ENCODE peak calls at places on chromosomes 12 and 14, in seven cellular contexts. C, U, M, K, E, Q and N are unnamed samples.

GRCh38 chr14:51602176-51602759 is 49.4 kb upstream of the FRMD6 start:
- DNase-seq in C (no peak), U (no peak), M (no peak), K (no peak), E (no peak), Q (no peak), N (no peak)

GRCh38 chr12:49705479-49706267 is 1.5 kb downstream of the FMNL3 start:
- DNase-seq in C (no peak), U (no peak), M (no peak), K (no peak), E (peak; percentile 28), Q (no peak), N (peak; percentile 74)

GRCh38 chr12:120887253-120888043 is 16.7 kb downstream of the SPPL3 start:
- DNase-seq in C (no peak), U (no peak), M (no peak), K (no peak), E (no peak), Q (no peak), N (no peak)

GRCh38 chr14:59161571-59162175 is 26.8 kb upstream of the DAAM1 start:
- DNase-seq in C (peak; percentile 67), U (no peak), M (peak; percentile 76), K (peak; percentile 57), E (peak; percentile 20), Q (no peak), N (no peak)

GRCh38 chr12:131607658-131608447 is 103.0 kb upstream of the SFSWAP start:
- DNase-seq in C (no peak), U (no peak), M (no peak), K (no peak), E (no peak), Q (no peak), N (no peak)

GRCh38 chr12:114952573-114953196 is 268.7 kb upstream of the TBX3 start:
- DNase-seq in C (no peak), U (no peak), M (peak; percentile 66), K (no peak), E (no peak), Q (no peak), N (no peak)

GRCh38 chr14:105469456-105470162 is 5.0 kb upstream of the CRIP2 start:
- DNase-seq in C (no peak), U (no peak), M (no peak), K (no peak), E (no peak), Q (peak; percentile 57), N (no peak)

GRCh38 chr14:94115068-94115591 is 4.6 kb downstream of the IFI27 start:
- DNase-seq in C (no peak), U (no peak), M (no peak), K (no peak), E (peak; percentile 57), Q (peak; percentile 34), N (no peak)

GRCh38 chr12:96219700-96220206 is 25.6 kb downstream of the ELK3 start:
- DNase-seq in C (peak; percentile 98), U (no peak), M (peak; percentile 80), K (no peak), E (no peak), Q (no peak), N (peak; percentile 97)

DNA sequence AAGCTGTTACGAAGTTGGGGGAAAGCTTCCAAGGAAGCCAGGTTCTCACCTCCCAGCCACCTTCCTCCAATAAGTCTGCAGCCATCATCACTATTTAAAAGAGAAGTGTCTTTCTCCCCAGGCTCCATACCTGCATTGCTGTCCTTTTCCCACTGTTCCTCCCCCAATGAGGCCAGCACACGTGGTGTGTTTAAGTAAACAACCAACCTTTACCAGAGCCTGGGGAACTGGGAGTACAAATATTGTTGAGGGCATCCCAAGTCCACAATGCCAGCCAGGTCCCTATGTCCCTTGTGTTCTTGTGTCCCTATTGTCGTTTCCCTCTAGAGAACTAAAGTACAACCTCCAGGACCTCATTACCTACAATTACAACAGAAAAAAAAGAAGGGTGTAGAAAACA is 49.2 kb upstream of the PNMA1 start:
- DNase-seq in C (no peak), U (no peak), M (peak; percentile 66), K (no peak), E (no peak), Q (no peak), N (no peak)
- H3K4me1 ChIP-seq in C (peaks cover 55% of the 10 kb centered on the region), U (peaks cover 8% of the 10 kb centered on the region), M (peaks cover 48% of the 10 kb centered on the region), K (peaks cover 57% of the 10 kb centered on the region), E (peaks cover 29% of the 10 kb centered on the region), Q (peaks cover 86% of the 10 kb centered on the region), N (peaks cover 32% of the 10 kb centered on the region)

GRCh38 chr14:102929349-102930137 is 7.1 kb downstream of the AMN start:
- DNase-seq in C (no peak), U (peak; percentile 63), M (peak; percentile 27), K (no peak), E (no peak), Q (no peak), N (no peak)

GRCh38 chr14:102930753-102931579 is 8.5 kb downstream of the AMN start:
- DNase-seq in C (no peak), U (peak; percentile 82), M (peak; percentile 34), K (no peak), E (no peak), Q (peak; percentile 52), N (no peak)

GRCh38 chr14:102928412-102929348 is 6.2 kb downstream of the AMN start:
- DNase-seq in C (no peak), U (peak; percentile 93), M (peak; percentile 93), K (peak; percentile 79), E (peak; percentile 36), Q (peak; percentile 87), N (no peak)

GRCh38 chr14:102931580-102932285 is 9.3 kb downstream of the AMN start:
- DNase-seq in C (no peak), U (no peak), M (no peak), K (no peak), E (no peak), Q (no peak), N (no peak)

GRCh38 chr14:102930138-102930752 is 7.8 kb downstream of the AMN start:
- DNase-seq in C (no peak), U (peak; percentile 82), M (peak; percentile 56), K (no peak), E (no peak), Q (no peak), N (no peak)
- H3K4me1 ChIP-seq in C (no peaks in the 10 kb centered on the region), U (peaks cover 5% of the 10 kb centered on the region), M (peaks cover 30% of the 10 kb centered on the region), K (peaks cover 15% of the 10 kb centered on the region), E (peaks cover 7% of the 10 kb centered on the region), Q (peaks cover 39% of the 10 kb centered on the region), N (peaks cover 17% of the 10 kb centered on the region)

GRCh38 chr12:6224550-6224949 is 24.4 kb downstream of the CD9 start:
- DNase-seq in C (no peak), U (no peak), M (peak; percentile 3), K (no peak), E (peak; percentile 56), Q (no peak), N (peak; percentile 41)

GRCh38 chr12:6221146-6221545 is 20.9 kb downstream of the CD9 start:
- DNase-seq in C (no peak), U (no peak), M (no peak), K (no peak), E (no peak), Q (no peak), N (no peak)

GRCh38 chr12:6223545-6223944 is 23.3 kb downstream of the CD9 start:
- DNase-seq in C (no peak), U (no peak), M (no peak), K (no peak), E (no peak), Q (no peak), N (no peak)

GRCh38 chr12:6219980-6220379 is 19.8 kb downstream of the CD9 start:
- DNase-seq in C (no peak), U (no peak), M (no peak), K (no peak), E (no peak), Q (no peak), N (no peak)

DNA sequence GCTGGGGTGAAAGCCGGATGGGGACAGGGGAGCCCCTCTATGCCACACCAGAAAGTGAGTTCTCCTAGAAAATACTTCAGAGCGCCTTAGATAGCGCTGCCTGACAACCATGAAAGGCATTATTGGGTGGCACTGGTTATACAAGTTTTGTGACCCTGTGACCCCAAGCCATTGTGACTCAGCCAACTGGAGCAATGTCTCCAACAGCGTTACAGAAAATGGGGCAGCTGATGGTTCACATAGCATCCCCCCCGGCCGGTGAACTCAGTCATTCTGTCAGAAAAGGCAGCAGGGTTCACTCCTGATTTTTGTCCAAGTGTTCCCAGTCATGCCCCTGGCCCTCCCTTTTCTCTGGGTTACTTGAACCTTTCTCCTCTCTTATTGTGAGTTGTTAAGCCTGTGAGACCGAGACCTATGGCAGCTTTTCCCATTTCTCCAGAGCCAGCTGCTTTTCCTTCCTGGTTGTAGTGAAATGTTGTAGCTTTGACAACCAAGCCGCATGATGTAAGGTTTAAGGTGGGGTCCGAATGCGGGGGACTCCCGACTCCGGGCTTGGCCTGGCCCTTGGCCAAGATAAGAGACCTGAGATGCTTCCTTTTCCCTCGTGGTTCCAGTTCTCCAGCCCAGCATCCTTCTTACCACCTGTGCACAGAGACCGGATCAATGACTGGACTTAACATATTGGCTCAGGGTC is 22.0 kb downstream of the CD9 start:
- DNase-seq in C (no peak), U (no peak), M (no peak), K (no peak), E (no peak), Q (peak; percentile 70), N (no peak)
- H3K4me1 ChIP-seq in C (peaks cover 29% of the 10 kb centered on the region), U (peaks cover 9% of the 10 kb centered on the region), M (peaks cover 29% of the 10 kb centered on the region), K (no peaks in the 10 kb centered on the region), E (peaks cover 31% of the 10 kb centered on the region), Q (peaks cover 100% of the 10 kb centered on the region), N (peaks cover 53% of the 10 kb centered on the region)

GRCh38 chr14:53525608-53526007 is 372.5 kb upstream of the DDHD1 start:
- DNase-seq in C (no peak), U (no peak), M (no peak), K (no peak), E (no peak), Q (no peak), N (no peak)
- H3K4me1 ChIP-seq in C (no peaks in the 10 kb centered on the region), U (no peaks in the 10 kb centered on the region), M (no peaks in the 10 kb centered on the region), K (no peaks in the 10 kb centered on the region), E (no peaks in the 10 kb centered on the region), Q (no peaks in the 10 kb centered on the region), N (no peaks in the 10 kb centered on the region)

DNA sequence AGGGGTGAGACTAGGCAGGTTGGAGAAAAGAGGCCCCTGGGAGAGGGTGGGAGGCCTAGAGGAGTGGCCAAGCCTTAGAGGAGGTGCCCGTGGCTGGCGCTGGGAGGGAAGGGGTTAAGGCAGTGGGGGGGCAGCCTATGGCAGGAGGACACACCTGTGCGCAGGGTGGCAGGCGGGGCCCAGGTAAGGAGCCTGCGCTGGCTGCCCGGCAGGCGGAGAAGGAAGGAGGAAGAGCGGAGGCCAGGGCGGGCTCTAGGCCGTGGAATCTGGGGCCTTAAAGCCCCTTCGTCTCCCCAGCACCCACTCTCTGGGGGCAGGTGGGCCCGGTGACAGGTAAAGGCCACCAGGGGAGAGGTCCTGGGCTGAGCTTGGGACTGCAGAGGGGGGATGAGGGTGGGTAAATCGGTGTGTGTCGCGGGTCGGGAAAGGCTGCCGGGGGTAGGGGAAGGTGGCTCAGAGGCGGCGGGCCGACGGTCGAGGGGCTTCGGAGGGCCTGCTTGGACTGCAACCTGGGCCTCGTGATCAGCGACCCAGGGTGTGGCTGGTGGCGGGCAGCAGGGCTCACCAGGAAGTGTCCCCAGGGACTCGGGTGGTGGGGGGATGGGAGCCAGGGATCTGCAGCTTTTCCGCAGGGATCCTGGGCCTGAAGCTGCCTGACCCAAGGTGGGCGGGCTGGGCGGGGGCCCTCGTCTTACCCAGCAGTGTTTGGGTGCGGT is 7.3 kb downstream of the PHB2 start:
- DNase-seq in C (no peak), U (peak; percentile 91), M (peak; percentile 95), K (no peak), E (no peak), Q (peak; percentile 95), N (no peak)
- H3K4me1 ChIP-seq in C (peaks cover 39% of the 10 kb centered on the region), U (peaks cover 12% of the 10 kb centered on the region), M (peaks cover 17% of the 10 kb centered on the region), K (peaks cover 68% of the 10 kb centered on the region), E (peaks cover 3% of the 10 kb centered on the region), Q (peaks cover 89% of the 10 kb centered on the region), N (peaks cover 26% of the 10 kb centered on the region)

GRCh38 chr14:52873096-52873495 is 77.8 kb downstream of the FERMT2 start:
- DNase-seq in C (no peak), U (no peak), M (no peak), K (no peak), E (no peak), Q (no peak), N (no peak)
- H3K4me1 ChIP-seq in C (peaks cover 19% of the 10 kb centered on the region), U (peaks cover 14% of the 10 kb centered on the region), M (no peaks in the 10 kb centered on the region), K (no peaks in the 10 kb centered on the region), E (no peaks in the 10 kb centered on the region), Q (peaks cover 12% of the 10 kb centered on the region), N (peaks cover 17% of the 10 kb centered on the region)